ENCODE peak calls at places on chromosome X, in six cellular contexts. Z is fibroblast of lung, N is MM.1S, U is left ventricle myocardium inferior, B is AG09319, K is esophagus squamous epithelium. F is an unnamed sample.

GRCh38 chrX:13938053-13938765 is 91.5 kb downstream of the GEMIN8 start:
- DNase-seq in N (peak), Z (peak), U (peak), B (no peak), K (no peak), F (peak)

GRCh38 chrX:118212817-118213183 is 96.2 kb upstream of the KLHL13 start:
- DNase-seq in Z (no peak), B (no peak), N (peak), K (no peak), U (no peak), F (no peak)

GRCh38 chrX:73478961-73479360 is 32.1 kb downstream of the CDX4 start:
- DNase-seq in K (no peak), U (no peak), N (peak), B (no peak), Z (no peak), F (no peak)

GRCh38 chrX:71212536-71212935 is 10.5 kb upstream of the GJB1 start:
- DNase-seq in Z (no peak), K (no peak), N (no peak), B (no peak), U (no peak), F (no peak)

GRCh38 chrX:19064175-19064574 is 58.1 kb downstream of the ADGRG2 start:
- DNase-seq in B (no peak), K (no peak), U (no peak), N (no peak), Z (peak), F (no peak)

GRCh38 chrX:84721416-84721815 is 219.2 kb upstream of the HDX start:
- DNase-seq in B (no peak), K (no peak), N (no peak), Z (no peak), U (no peak), F (no peak)

GRCh38 chrX:46549914-46550313 is 4.7 kb upstream of the ZNF674 start:
- DNase-seq in K (no peak), U (no peak), Z (no peak), N (no peak), B (no peak), F (no peak)

GRCh38 chrX:116317409-116317808 is 119.0 kb upstream of the SLC6A14 start:
- DNase-seq in N (no peak), K (no peak), U (peak), B (peak), Z (peak), F (peak)

GRCh38 chrX:7191681-7192110 is 43.7 kb upstream of the PUDP start:
- DNase-seq in U (no peak), Z (no peak), N (no peak), K (no peak), B (no peak), F (no peak)

GRCh38 chrX:68490644-68491043 is 8.2 kb upstream of the YIPF6 start:
- DNase-seq in U (no peak), B (no peak), N (no peak), Z (peak), K (no peak), F (no peak)

GRCh38 chrX:313546-313945 is 5.0 kb downstream of the GTPBP6 start:
- DNase-seq in N (no peak), U (peak), K (no peak), Z (no peak), B (no peak), F (no peak)

GRCh38 chrX:15356444-15356843 is 21.1 kb upstream of the PIGA start:
- DNase-seq in Z (peak), U (no peak), B (no peak), N (no peak), K (no peak), F (no peak)

GRCh38 chrX:103248553-103248952 is 6.4 kb downstream of the TCEAL8 start:
- DNase-seq in N (no peak), B (no peak), Z (peak), K (no peak), U (no peak), F (no peak)

GRCh38 chrX:142804085-142804484 is 221.6 kb upstream of the SPANXN4 start:
- DNase-seq in Z (no peak), B (no peak), K (no peak), U (no peak), N (no peak), F (peak)

GRCh38 chrX:1336331-1337143 is at the start of gene IL3RA:
- DNase-seq in U (no peak), Z (no peak), K (no peak), B (no peak), N (peak), F (no peak)

GRCh38 chrX:16429391-16429790 is 220.6 kb upstream of the S100G start:
- DNase-seq in U (no peak), K (no peak), B (no peak), Z (peak), N (no peak), F (no peak)

GRCh38 chrX:154505726-154506125 is 10.3 kb downstream of the FAM3A start:
- DNase-seq in N (no peak), Z (peak), B (no peak), U (no peak), K (no peak), F (no peak)

GRCh38 chrX:70456256-70456655 is 11.6 kb downstream of the DLG3 start:
- DNase-seq in B (no peak), U (no peak), Z (no peak), K (no peak), N (no peak), F (no peak)

DNA sequence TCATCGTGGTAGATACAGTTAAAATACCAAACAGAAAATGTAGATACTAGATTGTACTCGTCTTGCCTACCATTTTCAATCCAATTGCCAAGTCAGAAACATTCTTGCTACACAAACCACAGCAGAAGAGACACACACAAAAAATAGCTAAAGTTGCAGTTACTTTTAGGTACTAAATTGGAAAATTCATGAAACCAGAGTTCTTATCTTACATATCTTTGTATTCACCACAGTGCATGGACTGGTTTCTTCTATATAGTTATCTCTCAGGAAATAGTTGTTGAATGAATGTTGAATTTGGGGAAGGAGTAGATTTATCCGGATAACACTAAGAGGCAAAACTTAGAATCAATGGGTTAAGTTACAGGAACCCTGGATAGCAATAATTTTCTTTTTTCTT is 14.2 kb downstream of the COL4A5 start:
- DNase-seq in Z (no peak), U (no peak), N (no peak), K (no peak), B (no peak), F (no peak)
- TF ChIP-seq CTCF in Z (no peak), U (no peak), N (no peak), K (no peak), B (no peak), F (no peak)

GRCh38 chrX:50941638-50942037 is 31.1 kb downstream of the BMP15 start:
- DNase-seq in B (no peak), U (no peak), Z (no peak), N (peak), K (no peak), F (peak)
- TF ChIP-seq CTCF in B (peak), U (peak), Z (peak), N (peak), K (no peak), F (no peak)

GRCh38 chrX:115058276-115058675 is 40.9 kb upstream of the IL13RA2 start:
- DNase-seq in K (no peak), U (no peak), B (peak), Z (peak), N (no peak), F (no peak)

GRCh38 chrX:115054876-115055275 is 37.5 kb upstream of the IL13RA2 start:
- DNase-seq in B (no peak), N (no peak), U (no peak), Z (no peak), K (no peak), F (no peak)

GRCh38 chrX:115047715-115048114 is 30.3 kb upstream of the IL13RA2 start:
- DNase-seq in B (no peak), Z (no peak), U (no peak), K (no peak), N (no peak), F (no peak)

GRCh38 chrX:115053223-115053622 is 35.8 kb upstream of the IL13RA2 start:
- DNase-seq in N (no peak), Z (no peak), B (no peak), K (no peak), U (no peak), F (no peak)
- TF ChIP-seq CTCF in N (no peak), Z (no peak), B (no peak), K (no peak), U (no peak), F (no peak)

GRCh38 chrX:9352243-9352642 is 112.6 kb upstream of the TBL1X start:
- DNase-seq in K (no peak), B (no peak), Z (no peak), N (peak), U (no peak), F (no peak)
- TF ChIP-seq CTCF in K (no peak), B (no peak), Z (no peak), N (no peak), U (no peak), F (no peak)

DNA sequence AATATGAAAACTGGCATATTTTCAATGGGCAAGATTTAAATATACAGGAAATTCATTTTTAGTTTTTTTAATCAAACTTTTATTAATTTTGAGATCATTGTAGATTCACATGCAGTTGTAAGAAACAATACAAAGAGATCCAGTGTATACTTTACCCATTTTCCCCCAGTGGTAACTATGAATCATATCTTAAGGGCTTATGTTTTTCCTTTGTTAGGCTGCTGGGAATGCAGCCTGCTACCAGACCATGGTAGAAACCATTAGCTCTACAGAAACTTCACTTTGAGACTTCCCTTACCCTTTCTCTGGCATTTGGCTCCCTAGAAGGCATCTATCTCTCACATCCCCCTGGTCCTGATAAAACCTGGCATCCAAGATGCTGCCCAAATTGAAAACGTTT is 147.6 kb upstream of the EOLA2 start:
- DNase-seq in Z (peak), B (no peak), K (no peak), N (no peak), U (no peak), F (no peak)
- TF ChIP-seq CTCF in Z (no peak), B (no peak), K (no peak), N (no peak), U (no peak), F (no peak)